ENCODE peak calls at places on chromosomes 13 and 19, in six cellular contexts. J is CD4-positive, CD25-positive, alpha-beta regulatory T cell; U is body of pancreas; I is IMR-90; N is breast epithelium; R is ovary. E is an unnamed sample.

GRCh38 chr13:46633416-46633815 is 80.4 kb downstream of the LRCH1 start:
- DNase-seq in J (no peak), U (no peak), I (peak), N (no peak), R (no peak), E (peak)

GRCh38 chr19:40225440-40226305 is 816 bp downstream of the CCNP start:
- DNase-seq in J (no peak), U (no peak), I (peak), N (no peak), R (no peak), E (no peak)

GRCh38 chr19:43789029-43789428 is 8.3 kb upstream of the KCNN4 start:
- DNase-seq in J (no peak), U (no peak), I (peak), N (no peak), R (no peak), E (peak)

GRCh38 chr19:44608391-44608821 is 5.0 kb upstream of the IGSF23 start:
- DNase-seq in J (no peak), U (no peak), I (peak), N (no peak), R (no peak), E (no peak)

GRCh38 chr13:38223093-38223492 is 126.6 kb upstream of the UFM1 start:
- DNase-seq in J (no peak), U (no peak), I (peak), N (no peak), R (no peak), E (peak)

GRCh38 chr13:48315981-48316380 is 12.4 kb downstream of the RB1 start:
- DNase-seq in J (no peak), U (no peak), I (no peak), N (no peak), R (no peak), E (no peak)

GRCh38 chr13:111187879-111188643 is 73.0 kb downstream of the ARHGEF7 start:
- DNase-seq in J (no peak), U (no peak), I (peak), N (no peak), R (no peak), E (peak)

GRCh38 chr13:50686547-50686946 is 156.9 kb downstream of the DLEU7 start:
- DNase-seq in J (no peak), U (no peak), I (no peak), N (no peak), R (no peak), E (no peak)

GRCh38 chr13:76965759-76966421 is 17.6 kb downstream of the ACOD1 start:
- DNase-seq in J (no peak), U (no peak), I (peak), N (no peak), R (peak), E (no peak)

GRCh38 chr19:17751103-17751911 is at the start of gene FCHO1:
- DNase-seq in J (peak), U (no peak), I (no peak), N (no peak), R (no peak), E (no peak)
- H3K27ac ChIP-seq in J (peak), U (peak), I (no peak), N (no peak), R (no peak), E (no peak)

GRCh38 chr13:97945342-97945741 is 8.1 kb upstream of the IPO5 start:
- DNase-seq in J (no peak), U (no peak), I (peak), N (no peak), R (no peak), E (no peak)

GRCh38 chr13:97946951-97947588 is 6.4 kb upstream of the IPO5 start:
- DNase-seq in J (no peak), U (no peak), I (peak), N (no peak), R (no peak), E (no peak)

GRCh38 chr13:97945792-97946419 is 7.6 kb upstream of the IPO5 start:
- DNase-seq in J (no peak), U (no peak), I (peak), N (no peak), R (no peak), E (no peak)

GRCh38 chr13:97951376-97951775 is 2.1 kb upstream of the IPO5 start:
- DNase-seq in J (no peak), U (no peak), I (no peak), N (no peak), R (no peak), E (no peak)

GRCh38 chr13:97948041-97948440 is 5.4 kb upstream of the IPO5 start:
- DNase-seq in J (no peak), U (no peak), I (peak), N (no peak), R (no peak), E (no peak)
- H3K27ac ChIP-seq in J (no peak), U (no peak), I (peak), N (no peak), R (no peak), E (no peak)

DNA sequence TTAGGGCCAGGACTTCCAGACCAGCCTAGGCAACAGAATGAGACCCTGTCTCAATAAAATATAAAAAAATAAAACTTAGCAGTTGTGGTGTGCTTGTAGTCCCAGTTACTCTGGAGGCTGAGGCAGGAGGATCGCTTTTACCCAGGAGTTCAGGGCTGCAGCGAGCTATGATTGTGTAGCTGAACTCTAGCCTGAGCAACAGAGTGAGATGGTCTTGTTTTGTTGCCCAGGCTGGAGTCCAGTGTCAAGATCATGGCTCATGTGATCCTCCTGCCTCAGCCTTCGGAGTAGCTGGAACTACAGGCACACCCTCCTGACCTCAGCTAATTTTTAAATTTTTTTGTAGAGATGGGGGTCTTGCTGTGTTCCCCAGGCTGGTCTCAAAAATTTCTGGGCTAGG is 4.3 kb upstream of the JUNB start:
- DNase-seq in J (no peak), U (no peak), I (no peak), N (no peak), R (peak), E (no peak)
- H3K27ac ChIP-seq in J (peak), U (peak), I (no peak), N (peak), R (peak), E (no peak)

GRCh38 chr19:2040647-2041435 is 10.2 kb downstream of the MKNK2 start:
- DNase-seq in J (no peak), U (no peak), I (no peak), N (no peak), R (peak), E (no peak)

GRCh38 chr19:2038284-2039081 is 12.6 kb downstream of the MKNK2 start:
- DNase-seq in J (no peak), U (no peak), I (no peak), N (no peak), R (peak), E (no peak)

GRCh38 chr19:2041436-2041685 is 9.7 kb downstream of the MKNK2 start:
- DNase-seq in J (no peak), U (no peak), I (no peak), N (no peak), R (no peak), E (no peak)

GRCh38 chr19:2039082-2039958 is 11.7 kb downstream of the MKNK2 start:
- DNase-seq in J (no peak), U (no peak), I (no peak), N (no peak), R (peak), E (no peak)

DNA sequence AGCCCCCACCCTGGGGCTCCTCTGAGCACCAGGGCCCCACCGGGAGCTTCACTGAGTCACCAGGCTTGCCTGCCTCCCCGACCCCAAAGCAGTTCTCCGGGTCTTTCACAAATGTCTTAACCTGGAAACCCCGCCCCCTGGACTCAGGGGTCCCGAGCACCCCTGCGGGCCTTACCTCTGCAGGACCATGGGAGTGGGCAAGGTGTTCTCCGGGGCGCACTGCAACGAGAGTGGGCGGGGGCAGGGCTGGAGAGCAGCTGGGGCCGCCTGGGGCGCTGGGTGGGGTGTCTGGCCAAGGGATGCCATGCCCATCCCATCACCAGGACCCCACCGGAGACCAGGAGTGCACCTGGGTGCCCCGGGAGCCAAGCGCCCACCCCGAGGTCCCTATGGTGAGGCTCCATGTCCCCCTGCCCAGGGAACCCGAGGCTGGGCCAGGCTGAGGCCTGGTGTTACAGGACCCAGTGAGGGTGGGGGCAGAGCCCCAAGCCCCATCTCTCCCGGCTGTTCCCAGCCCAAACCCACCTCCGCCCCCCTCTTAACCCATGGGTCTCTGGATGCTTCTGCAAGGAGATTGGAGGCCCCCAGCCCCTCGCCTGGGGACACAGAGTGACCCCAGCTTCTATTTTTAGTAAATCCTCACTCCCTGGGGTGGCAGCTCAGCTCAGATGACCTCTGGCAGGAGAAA is 10.9 kb downstream of the MKNK2 start:
- DNase-seq in J (no peak), U (no peak), I (no peak), N (no peak), R (peak), E (no peak)
- H3K27ac ChIP-seq in J (peak), U (peak), I (no peak), N (peak), R (no peak), E (peak)

DNA sequence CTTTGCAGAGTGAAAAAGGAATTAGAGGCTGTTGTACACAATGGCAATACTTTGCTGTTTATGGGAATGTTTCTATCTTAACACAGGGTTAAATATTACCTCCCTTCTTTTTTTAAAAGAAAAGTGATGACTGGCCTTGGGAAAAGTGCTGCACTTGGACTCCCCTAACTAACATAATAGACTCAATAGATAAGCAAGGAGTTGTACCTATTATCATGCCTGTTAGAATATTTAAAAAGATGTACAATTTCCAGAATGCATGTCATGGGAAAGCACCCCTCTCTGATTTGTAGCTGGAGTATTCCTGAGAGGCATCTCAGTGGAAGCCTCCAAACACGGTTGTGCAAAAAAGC is 79.3 kb upstream of the GPC6 start:
- DNase-seq in J (no peak), U (no peak), I (no peak), N (no peak), R (no peak), E (no peak)
- H3K27ac ChIP-seq in J (no peak), U (no peak), I (no peak), N (no peak), R (no peak), E (no peak)

GRCh38 chr19:51014242-51014641 is 5.3 kb downstream of the KLK10 start:
- DNase-seq in J (no peak), U (no peak), I (no peak), N (no peak), R (no peak), E (no peak)
- H3K27ac ChIP-seq in J (no peak), U (no peak), I (no peak), N (no peak), R (no peak), E (no peak)

GRCh38 chr13:95527955-95528354 is 24.6 kb upstream of the CLDN10 start:
- DNase-seq in J (no peak), U (no peak), I (no peak), N (no peak), R (no peak), E (no peak)
- H3K27ac ChIP-seq in J (no peak), U (no peak), I (no peak), N (no peak), R (no peak), E (no peak)